ENCODE peak calls at places on chromosomes 11 and 22, in nine cellular contexts. Q is ecto neural progenitor cell, E is AG08396, B is A549, G is NCI-H1092, I is aorta, P is NCI-H187, C is NCI-H2171 treated with DMSO at 0.1 percent for 48 hours, D is head of caudate nucleus. M is an unnamed sample.

GRCh38 chr22:47167056-47167455 is 404.6 kb downstream of the TBC1D22A start:
- DNase-seq in Q (no peak), B (no peak), C (no peak), G (no peak), E (no peak), P (no peak), I (no peak), D (no peak), M (peak; percentile 19)

GRCh38 chr11:58573451-58574104 is 2.1 kb downstream of the LPXN start:
- DNase-seq in I (peak; percentile 81), D (peak; percentile 70), P (no peak), C (no peak), G (no peak), E (peak; percentile 38), Q (no peak), B (peak; percentile 24), M (no peak)

GRCh38 chr22:36351921-36352774 is 35.6 kb downstream of the MYH9 start:
- DNase-seq in E (no peak), I (no peak), C (no peak), Q (no peak), D (no peak), P (no peak), G (no peak), B (no peak), M (peak; percentile 89)

GRCh38 chr11:125179346-125179745 is 14.8 kb downstream of the PKNOX2 start:
- DNase-seq in P (no peak), C (no peak), D (no peak), Q (no peak), I (no peak), E (no peak), B (no peak), G (no peak), M (no peak)

GRCh38 chr11:109405671-109406070 is 16.3 kb upstream of the C11orf87 start:
- DNase-seq in P (no peak), E (peak; percentile 13), B (no peak), D (no peak), Q (no peak), C (no peak), I (no peak), G (no peak), M (no peak)

GRCh38 chr11:122141757-122142156 is 25.7 kb upstream of the BLID start:
- DNase-seq in P (peak; percentile 80), B (no peak), G (peak; percentile 75), D (peak; percentile 39), C (no peak), I (no peak), E (no peak), Q (no peak), M (no peak)

GRCh38 chr11:46295312-46295995 is 18.0 kb downstream of the CREB3L1 start:
- DNase-seq in C (peak; percentile 72), B (no peak), G (peak; percentile 71), D (peak; percentile 90), P (peak; percentile 49), Q (peak; percentile 93), E (peak; percentile 92), I (peak; percentile 90), M (no peak)

GRCh38 chr11:118916842-118917388 is 8.8 kb downstream of the BCL9L start:
- DNase-seq in I (no peak), G (no peak), E (no peak), Q (peak; percentile 81), C (no peak), D (peak; percentile 50), P (no peak), B (no peak), M (peak; percentile 51)

GRCh38 chr22:50044485-50045143 is 13.5 kb downstream of the TTLL8 start:
- DNase-seq in I (peak; percentile 70), D (no peak), G (no peak), Q (no peak), C (no peak), B (no peak), E (peak; percentile 13), P (no peak), M (no peak)

GRCh38 chr11:746289-747175 is 732 bp upstream of the TALDO1 start:
- DNase-seq in Q (no peak), C (peak; percentile 5), P (no peak), I (no peak), B (no peak), E (no peak), G (no peak), D (peak; percentile 83), M (no peak)

GRCh38 chr11:13073119-13073981 is 64.2 kb downstream of the RASSF10 start:
- DNase-seq in C (no peak), E (peak; percentile 21), G (no peak), P (no peak), B (peak; percentile 88), Q (no peak), D (no peak), I (no peak), M (no peak)

GRCh38 chr22:50031189-50032091 is 18.9 kb upstream of the IL17REL start:
- DNase-seq in I (peak; percentile 73), G (no peak), D (no peak), Q (no peak), C (no peak), P (no peak), E (peak; percentile 24), B (no peak), M (no peak)

GRCh38 chr11:77379253-77379652 is 77.8 kb upstream of the GDPD4 start:
- DNase-seq in B (no peak), P (no peak), Q (no peak), I (no peak), C (no peak), E (no peak), G (no peak), D (peak; percentile 71), M (no peak)

GRCh38 chr11:33687733-33688479 is 12.7 kb downstream of the C11orf91 start:
- DNase-seq in P (peak; percentile 47), Q (no peak), D (peak; percentile 81), C (peak; percentile 90), G (peak; percentile 27), E (peak; percentile 61), B (peak; percentile 70), I (no peak), M (no peak)

GRCh38 chr11:134248910-134249480 is 4.2 kb downstream of the THYN1 start:
- DNase-seq in B (no peak), C (no peak), P (no peak), E (peak; percentile 41), I (no peak), D (no peak), Q (no peak), G (no peak), M (no peak)

GRCh38 chr11:57529012-57529411 is 1.5 kb downstream of the TIMM10 start:
- DNase-seq in D (no peak), I (no peak), E (no peak), C (no peak), Q (no peak), B (no peak), P (no peak), G (no peak), M (no peak)